ENCODE peak calls at places on chromosomes 16 and 17, in eight cellular contexts. M is AG04450; T is HL-60; L is neural progenitor cell; N is ascending aorta; C is CD8-positive, alpha-beta T cell; W is heart right ventricle; I is cardiac fibroblast. B is an unnamed sample.

GRCh38 chr16:74296120-74296464 is 522 bp upstream of the PSMD7 start:
- DNase-seq in M (no peak), T (peak), L (no peak), N (no peak), C (no peak), W (no peak), I (no peak), B (no peak)

GRCh38 chr16:57319646-57320045 is 35.2 kb upstream of the PLLP start:
- DNase-seq in M (no peak), T (no peak), L (no peak), N (no peak), C (no peak), W (no peak), I (no peak), B (no peak)

GRCh38 chr16:56191807-56192643 is 736 bp downstream of the GNAO1 start:
- DNase-seq in M (no peak), T (no peak), L (peak), N (no peak), C (no peak), W (peak), I (no peak), B (no peak)

GRCh38 chr16:24609740-24610420 is 70.5 kb downstream of the RBBP6 start:
- DNase-seq in M (no peak), T (no peak), L (peak), N (peak), C (no peak), W (peak), I (peak), B (no peak)

GRCh38 chr17:67477687-67478086 is 100.6 kb downstream of the PITPNC1 start:
- DNase-seq in M (no peak), T (no peak), L (no peak), N (no peak), C (no peak), W (no peak), I (peak), B (no peak)

GRCh38 chr16:74749291-74750055 is 25.1 kb downstream of the FA2H start:
- DNase-seq in M (no peak), T (no peak), L (peak), N (no peak), C (no peak), W (no peak), I (no peak), B (no peak)

GRCh38 chr17:5133311-5133710 is 17.5 kb downstream of the USP6 start:
- DNase-seq in M (no peak), T (no peak), L (no peak), N (peak), C (no peak), W (no peak), I (no peak), B (no peak)

GRCh38 chr17:7839890-7840260 is 5.9 kb downstream of the KDM6B start:
- DNase-seq in M (no peak), T (no peak), L (peak), N (peak), C (no peak), W (no peak), I (peak), B (no peak)

GRCh38 chr16:20950294-20950693 is 49.7 kb downstream of the LYRM1 start:
- DNase-seq in M (no peak), T (no peak), L (no peak), N (no peak), C (no peak), W (no peak), I (no peak), B (no peak)

GRCh38 chr16:24997665-24998064 is 17.5 kb downstream of the ARHGAP17 start:
- DNase-seq in M (no peak), T (no peak), L (no peak), N (no peak), C (no peak), W (no peak), I (no peak), B (no peak)

GRCh38 chr17:75764711-75765421 is at the start of gene GALK1:
- DNase-seq in M (no peak), T (peak), L (peak), N (peak), C (peak), W (peak), I (peak), B (peak)

GRCh38 chr16:86502856-86503748 is 7.2 kb upstream of the FOXF1 start:
- DNase-seq in M (no peak), T (no peak), L (peak), N (no peak), C (no peak), W (no peak), I (no peak), B (no peak)

GRCh38 chr17:3972281-3972731 is 8.1 kb upstream of the ATP2A3 start:
- DNase-seq in M (no peak), T (peak), L (no peak), N (no peak), C (no peak), W (no peak), I (no peak), B (no peak)

GRCh38 chr16:68992521-68992920 is 112.9 kb upstream of the HAS3 start:
- DNase-seq in M (peak), T (no peak), L (no peak), N (no peak), C (no peak), W (no peak), I (peak), B (no peak)

GRCh38 chr16:4306439-4307214 is 9.2 kb upstream of the GLIS2 start:
- DNase-seq in M (no peak), T (no peak), L (peak), N (no peak), C (peak), W (no peak), I (no peak), B (peak)

GRCh38 chr16:86398201-86398600 is 112.1 kb upstream of the FOXF1 start:
- DNase-seq in M (no peak), T (no peak), L (no peak), N (no peak), C (no peak), W (no peak), I (no peak), B (no peak)

GRCh38 chr17:5661486-5662125 is 77.3 kb upstream of the NLRP1 start:
- DNase-seq in M (no peak), T (no peak), L (peak), N (peak), C (no peak), W (no peak), I (no peak), B (no peak)

GRCh38 chr17:8142158-8142886 is 9.9 kb downstream of the PER1 start:
- DNase-seq in M (no peak), T (no peak), L (no peak), N (peak), C (no peak), W (no peak), I (no peak), B (no peak)

GRCh38 chr17:65101371-65101770 is 35.8 kb upstream of the RGS9 start:
- DNase-seq in M (no peak), T (no peak), L (no peak), N (no peak), C (no peak), W (no peak), I (no peak), B (no peak)

GRCh38 chr17:78421534-78422266 is 43.3 kb downstream of the PGS1 start:
- DNase-seq in M (peak), T (peak), L (peak), N (peak), C (peak), W (peak), I (peak), B (peak)

GRCh38 chr16:50548659-50549560 is 714 bp downstream of the NKD1 start:
- DNase-seq in M (no peak), T (peak), L (peak), N (no peak), C (no peak), W (no peak), I (no peak), B (no peak)

GRCh38 chr17:17970699-17971430 is 1.3 kb downstream of the TOM1L2 start:
- DNase-seq in M (no peak), T (no peak), L (no peak), N (no peak), C (no peak), W (no peak), I (no peak), B (no peak)

GRCh38 chr17:61208301-61209098 is 191.1 kb upstream of the TBX2 start:
- DNase-seq in M (peak), T (no peak), L (no peak), N (no peak), C (no peak), W (no peak), I (peak), B (no peak)

GRCh38 chr17:15782809-15783208 is 50.7 kb downstream of the TBC1D26 start:
- DNase-seq in M (no peak), T (no peak), L (no peak), N (no peak), C (no peak), W (peak), I (peak), B (no peak)

GRCh38 chr17:63774141-63774981 is at the start of gene DDX42:
- DNase-seq in M (no peak), T (peak), L (peak), N (peak), C (peak), W (peak), I (peak), B (no peak)

GRCh38 chr17:45382982-45383381 is 49.7 kb downstream of the ARHGAP27 start:
- DNase-seq in M (no peak), T (no peak), L (no peak), N (no peak), C (no peak), W (no peak), I (no peak), B (no peak)

GRCh38 chr16:471353-472198 is 46.1 kb downstream of the RAB11FIP3 start:
- DNase-seq in M (no peak), T (no peak), L (peak), N (no peak), C (no peak), W (no peak), I (no peak), B (no peak)

GRCh38 chr17:72030067-72030899 is 90.5 kb upstream of the SOX9 start:
- DNase-seq in M (peak), T (no peak), L (peak), N (no peak), C (no peak), W (peak), I (peak), B (peak)
- TF ChIP-seq CTCF in M (peak), T (no peak), L (peak), N (peak), C (no peak), W (no peak), I (peak), B (peak)

DNA sequence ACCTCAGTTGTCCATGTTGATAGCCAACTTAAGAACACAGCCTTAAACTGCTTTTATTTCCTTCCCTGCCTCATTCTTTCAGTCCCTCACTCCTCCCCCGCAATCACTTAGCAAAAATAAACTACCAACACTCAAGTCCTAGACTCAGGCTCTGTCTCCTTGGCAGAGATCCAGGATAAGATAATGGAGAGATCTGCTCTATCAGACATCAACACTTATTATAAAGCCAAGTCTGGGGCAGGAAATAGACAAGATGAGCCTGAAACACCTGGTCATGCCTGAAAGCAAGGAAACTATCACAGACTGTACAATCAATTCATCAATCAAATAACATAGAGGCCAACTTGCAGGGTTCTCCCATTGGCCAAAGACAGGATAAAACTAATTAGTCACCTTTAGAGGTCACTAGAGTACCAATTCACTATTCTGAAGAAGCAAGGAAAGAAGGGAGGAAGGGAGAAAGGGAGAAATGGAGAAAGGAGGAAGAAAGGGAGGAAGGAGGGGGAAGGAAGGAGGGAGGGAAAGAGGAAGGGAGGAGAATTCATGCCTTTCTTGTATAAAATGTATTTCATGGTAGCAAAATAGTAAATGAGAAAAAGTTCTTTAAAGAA is 15.6 kb downstream of the HYDIN start:
- DNase-seq in M (no peak), T (no peak), L (no peak), N (no peak), C (no peak), W (no peak), I (peak), B (no peak)
- TF ChIP-seq CTCF in M (no peak), T (no peak), L (peak), N (no peak), C (no peak), W (no peak), I (no peak), B (peak)

GRCh38 chr17:48954300-48954755 is 9.7 kb upstream of the SNF8 start:
- DNase-seq in M (no peak), T (peak), L (peak), N (no peak), C (no peak), W (no peak), I (peak), B (no peak)
- TF ChIP-seq CTCF in M (peak), T (no peak), L (peak), N (no peak), C (no peak), W (no peak), I (peak), B (peak)

DNA sequence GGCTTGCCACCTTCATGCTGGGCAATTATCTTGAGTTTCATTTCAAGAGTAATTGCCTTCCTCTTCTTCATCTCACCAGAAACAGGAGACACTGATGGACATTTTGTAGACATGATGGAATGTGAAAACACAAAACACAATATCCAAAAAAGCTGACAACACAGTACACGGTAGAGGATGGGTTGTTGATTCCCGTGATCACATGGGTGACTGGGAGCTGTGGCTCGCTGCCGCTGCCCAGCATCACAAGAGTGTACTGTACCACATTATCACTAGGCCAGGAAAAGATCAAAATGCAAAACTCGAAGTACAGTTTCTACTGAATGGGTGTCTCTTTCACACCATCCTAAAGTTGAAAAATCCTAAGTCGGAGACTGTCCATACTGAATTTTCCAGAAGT is 7.4 kb downstream of the PTRH2 start:
- DNase-seq in M (no peak), T (no peak), L (no peak), N (no peak), C (no peak), W (no peak), I (no peak), B (no peak)
- TF ChIP-seq CTCF in M (no peak), T (no peak), L (no peak), N (no peak), C (no peak), W (no peak), I (no peak), B (no peak)

GRCh38 chr16:15477802-15478201 is 43.4 kb downstream of the BMERB1 start:
- DNase-seq in M (no peak), T (no peak), L (no peak), N (no peak), C (no peak), W (no peak), I (no peak), B (no peak)
- TF ChIP-seq CTCF in M (no peak), T (no peak), L (no peak), N (no peak), C (no peak), W (no peak), I (no peak), B (no peak)

DNA sequence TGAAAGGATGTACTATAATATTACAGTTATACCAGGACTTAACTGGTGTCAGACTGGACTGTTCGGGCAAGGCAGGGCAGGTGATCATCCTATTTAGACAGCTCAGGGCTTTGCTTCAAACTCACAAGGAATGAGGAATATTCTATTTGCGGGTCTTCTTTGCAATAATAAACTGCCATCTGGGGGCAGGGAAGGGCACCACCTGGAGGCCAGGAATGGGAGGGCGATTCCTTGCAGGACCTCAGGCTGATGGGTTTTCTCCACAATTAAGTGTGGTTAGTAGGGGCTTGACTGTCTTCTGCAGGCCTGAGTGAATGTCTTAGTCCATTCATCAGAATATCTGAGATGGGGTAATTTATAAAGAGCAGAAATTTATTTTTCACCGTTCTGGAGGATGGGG is 424.1 kb downstream of the CA10 start:
- DNase-seq in M (no peak), T (no peak), L (peak), N (no peak), C (no peak), W (peak), I (no peak), B (peak)
- TF ChIP-seq CTCF in M (no peak), T (no peak), L (peak), N (peak), C (no peak), W (no peak), I (no peak), B (no peak)

GRCh38 chr17:21124096-21124495 is 2.7 kb upstream of the DHRS7B start:
- DNase-seq in M (no peak), T (peak), L (no peak), N (no peak), C (no peak), W (no peak), I (peak), B (no peak)

GRCh38 chr17:21127508-21128077 is 829 bp downstream of the DHRS7B start:
- DNase-seq in M (no peak), T (no peak), L (no peak), N (no peak), C (no peak), W (no peak), I (peak), B (no peak)

GRCh38 chr17:21125862-21126261 is 902 bp upstream of the DHRS7B start:
- DNase-seq in M (no peak), T (peak), L (no peak), N (no peak), C (peak), W (no peak), I (no peak), B (no peak)

GRCh38 chr17:21129023-21129681 is 2.4 kb downstream of the DHRS7B start:
- DNase-seq in M (peak), T (peak), L (no peak), N (no peak), C (no peak), W (no peak), I (peak), B (no peak)

DNA sequence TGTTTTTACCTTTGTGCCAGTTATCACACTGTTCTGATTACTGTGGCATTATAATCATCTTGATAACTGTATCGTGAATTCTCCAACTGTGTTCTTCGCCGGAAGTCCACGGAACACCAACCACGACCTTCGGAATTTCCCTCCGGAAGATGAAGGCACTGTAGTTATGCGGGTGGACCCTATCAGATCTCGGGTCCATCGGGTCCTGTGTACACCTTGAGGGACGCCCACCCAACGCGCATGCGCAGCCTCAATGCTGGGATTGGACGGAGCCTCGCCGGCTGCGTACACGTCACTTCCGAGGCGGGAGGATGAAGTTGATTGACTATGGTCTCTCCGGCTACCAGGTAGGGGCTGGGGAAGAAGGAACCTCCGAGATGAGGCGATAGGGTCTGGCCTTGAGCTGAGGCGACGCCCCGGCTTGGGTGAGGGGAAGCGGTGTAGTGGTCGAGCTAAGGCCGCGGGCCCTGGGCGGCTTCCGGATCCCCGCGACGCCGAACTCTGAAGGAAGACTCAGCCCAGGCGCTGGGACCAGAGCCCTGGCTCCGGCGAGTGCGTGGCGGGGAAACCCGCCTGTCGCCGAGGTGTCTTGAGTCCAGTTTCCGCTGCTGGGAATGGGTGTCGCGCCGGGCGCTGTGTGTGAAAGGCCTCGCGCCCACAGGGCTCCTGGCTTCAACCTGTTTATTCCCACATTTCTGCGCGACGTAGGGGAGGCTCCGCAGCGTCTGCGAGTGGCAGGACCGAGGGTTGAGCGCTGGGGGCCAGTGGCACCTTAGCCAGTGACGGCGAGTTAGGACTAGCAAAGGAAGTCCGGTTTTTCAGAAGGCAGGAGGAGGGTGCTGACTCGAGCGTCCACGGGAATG is at the start of gene DHRS7B:
- DNase-seq in M (peak), T (peak), L (peak), N (peak), C (peak), W (peak), I (peak), B (peak)
- TF ChIP-seq CTCF in M (no peak), T (no peak), L (no peak), N (no peak), C (no peak), W (no peak), I (no peak), B (peak)

DNA sequence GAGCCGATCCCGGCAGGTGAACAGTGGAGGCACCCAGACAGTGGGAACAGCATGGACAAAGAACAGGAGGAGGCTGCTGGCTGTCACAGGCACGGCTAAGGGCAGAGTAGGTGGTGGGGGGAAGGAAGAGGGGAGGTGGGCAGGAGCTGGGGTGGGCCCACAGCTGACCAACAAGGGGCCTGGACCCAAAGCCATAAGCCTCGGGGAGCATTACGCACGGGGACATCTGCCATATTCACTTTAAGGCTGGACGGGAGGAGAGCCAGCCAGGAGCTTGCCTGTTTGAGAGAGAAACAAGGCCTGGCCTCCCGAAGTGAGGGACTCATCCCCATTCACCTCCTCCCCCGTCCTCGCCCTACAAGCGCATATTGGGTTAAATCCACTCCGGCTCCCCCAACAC is 19.6 kb upstream of the HAP1 start:
- DNase-seq in M (no peak), T (no peak), L (no peak), N (no peak), C (no peak), W (no peak), I (no peak), B (no peak)
- TF ChIP-seq CTCF in M (no peak), T (no peak), L (no peak), N (no peak), C (no peak), W (no peak), I (no peak), B (no peak)

GRCh38 chr17:42031584-42031983 is 11.7 kb downstream of the NKIRAS2 start:
- DNase-seq in M (no peak), T (no peak), L (no peak), N (no peak), C (no peak), W (peak), I (no peak), B (no peak)
- TF ChIP-seq CTCF in M (no peak), T (no peak), L (no peak), N (no peak), C (no peak), W (no peak), I (no peak), B (no peak)